ENCODE peak calls at places on chromosomes 11 and 22, in nine cellular contexts. I is lower lobe of right lung, E is body of pancreas, H is bronchial epithelial cell, Z is mammary epithelial cell, L is A549, V is type B pancreatic cell, Y is coronary artery, W is endodermal cell. U is an unnamed sample.
A peak's percentile ranks its signal among the peaks of the same experiment; 100 is the strongest.

GRCh38 chr22:29912605-29913398 is 29.8 kb downstream of the MTMR3 start:
- DNase-seq in I (no peak), E (no peak), H (peak; percentile 39), Z (peak; percentile 35), L (no peak), V (no peak), Y (no peak), W (no peak), U (no peak)

GRCh38 chr22:19930537-19931486 is 10.8 kb upstream of the COMT start:
- DNase-seq in I (peak; percentile 32), E (no peak), H (no peak), Z (no peak), L (no peak), V (no peak), Y (no peak), W (no peak), U (no peak)

GRCh38 chr11:121249039-121249663 is 43.4 kb upstream of the SC5D start:
- DNase-seq in I (no peak), E (no peak), H (peak; percentile 65), Z (peak; percentile 79), L (peak; percentile 31), V (no peak), Y (no peak), W (peak; percentile 53), U (no peak)

GRCh38 chr22:16838073-16838472 is 12.9 kb upstream of the XKR3 start:
- DNase-seq in I (no peak), E (no peak), H (no peak), Z (no peak), L (no peak), V (no peak), Y (no peak), W (no peak), U (no peak)

GRCh38 chr11:107591446-107592236 is 694 bp downstream of the ELMOD1 start:
- DNase-seq in I (no peak), E (no peak), H (no peak), Z (peak; percentile 11), L (peak; percentile 10), V (no peak), Y (no peak), W (peak; percentile 79), U (no peak)

GRCh38 chr11:111982019-111982464 is 43.2 kb upstream of the DLAT start:
- DNase-seq in I (peak; percentile 75), E (peak; percentile 93), H (peak; percentile 65), Z (peak; percentile 59), L (peak; percentile 38), V (no peak), Y (no peak), W (peak; percentile 95), U (no peak)

GRCh38 chr22:35352214-35353111 is 28.4 kb upstream of the HMOX1 start:
- DNase-seq in I (peak; percentile 92), E (peak; percentile 80), H (peak; percentile 35), Z (no peak), L (peak; percentile 30), V (no peak), Y (peak; percentile 87), W (peak; percentile 89), U (no peak)

GRCh38 chr22:41608386-41608785 is 12.5 kb downstream of the DESI1 start:
- DNase-seq in I (no peak), E (no peak), H (no peak), Z (no peak), L (no peak), V (no peak), Y (no peak), W (no peak), U (no peak)

GRCh38 chr22:39592104-39593060 is 21.8 kb downstream of the CACNA1I start:
- DNase-seq in I (no peak), E (peak; percentile 50), H (peak; percentile 54), Z (peak; percentile 56), L (peak; percentile 48), V (no peak), Y (no peak), W (peak; percentile 72), U (no peak)

GRCh38 chr22:19799322-19800190 is 39.0 kb downstream of the TBX1 start:
- DNase-seq in I (peak; percentile 41), E (no peak), H (no peak), Z (no peak), L (no peak), V (no peak), Y (no peak), W (no peak), U (peak; percentile 93)

GRCh38 chr22:46122511-46122971 is 27.8 kb upstream of the PPARA start:
- DNase-seq in I (peak; percentile 84), E (peak; percentile 71), H (no peak), Z (no peak), L (peak; percentile 76), V (no peak), Y (no peak), W (peak; percentile 89), U (peak; percentile 93)

GRCh38 chr11:70129051-70129592 is 51.0 kb downstream of the ANO1 start:
- DNase-seq in I (no peak), E (no peak), H (no peak), Z (no peak), L (no peak), V (no peak), Y (no peak), W (no peak), U (no peak)

GRCh38 chr11:124278261-124278660 is 22.1 kb downstream of the OR8G5 start:
- DNase-seq in I (no peak), E (no peak), H (no peak), Z (no peak), L (no peak), V (no peak), Y (no peak), W (no peak), U (no peak)

GRCh38 chr11:124274000-124274399 is 17.8 kb downstream of the OR8G5 start:
- DNase-seq in I (no peak), E (no peak), H (no peak), Z (no peak), L (no peak), V (no peak), Y (no peak), W (no peak), U (no peak)

GRCh38 chr11:124277207-124277606 is 21.0 kb downstream of the OR8G5 start:
- DNase-seq in I (no peak), E (no peak), H (no peak), Z (no peak), L (no peak), V (no peak), Y (no peak), W (peak; percentile 50), U (no peak)

GRCh38 chr11:124276081-124276480 is 19.9 kb downstream of the OR8G5 start:
- DNase-seq in I (no peak), E (no peak), H (no peak), Z (peak; percentile 64), L (no peak), V (no peak), Y (no peak), W (no peak), U (no peak)

GRCh38 chr11:124277809-124278208 is 21.6 kb downstream of the OR8G5 start:
- DNase-seq in I (no peak), E (no peak), H (peak; percentile 4), Z (no peak), L (no peak), V (no peak), Y (no peak), W (peak; percentile 56), U (no peak)
- TF ChIP-seq CTCF in I (no peak), E (no peak), H (no peak), Z (peak; percentile 36), L (no peak), V (peak; percentile 32), Y (no peak), W (peak; percentile 75), U (no peak)

GRCh38 chr11:84398017-84398626 is 1112.0 kb upstream of the CCDC90B start:
- DNase-seq in I (no peak), E (peak; percentile 27), H (peak; percentile 13), Z (peak; percentile 4), L (peak; percentile 4), V (no peak), Y (no peak), W (peak; percentile 62), U (no peak)
- TF ChIP-seq CTCF in I (peak; percentile 8), E (no peak), H (peak; percentile 25), Z (peak; percentile 53), L (peak; percentile 17), V (peak; percentile 55), Y (no peak), W (peak; percentile 82), U (no peak)

GRCh38 chr11:96341237-96342130 is 1.5 kb downstream of the MAML2 start:
- DNase-seq in I (peak; percentile 70), E (peak; percentile 33), H (no peak), Z (peak; percentile 46), L (no peak), V (no peak), Y (peak; percentile 78), W (peak; percentile 72), U (no peak)
- TF ChIP-seq CTCF in I (peak; percentile 59), E (no peak), H (peak; percentile 45), Z (peak; percentile 59), L (no peak), V (peak; percentile 48), Y (no peak), W (peak; percentile 50), U (peak; percentile 58)

GRCh38 chr11:40133526-40133925 is 1325.9 kb downstream of the LRRC4C start:
- DNase-seq in I (no peak), E (no peak), H (no peak), Z (no peak), L (no peak), V (no peak), Y (no peak), W (no peak), U (no peak)

GRCh38 chr11:40134820-40135219 is 1324.6 kb downstream of the LRRC4C start:
- DNase-seq in I (no peak), E (no peak), H (no peak), Z (no peak), L (no peak), V (no peak), Y (no peak), W (no peak), U (no peak)

GRCh38 chr11:40132881-40133280 is 1326.6 kb downstream of the LRRC4C start:
- DNase-seq in I (no peak), E (no peak), H (no peak), Z (no peak), L (no peak), V (no peak), Y (no peak), W (no peak), U (no peak)

GRCh38 chr11:40129276-40129675 is 1330.2 kb downstream of the LRRC4C start:
- DNase-seq in I (no peak), E (no peak), H (no peak), Z (no peak), L (no peak), V (no peak), Y (no peak), W (no peak), U (no peak)

DNA sequence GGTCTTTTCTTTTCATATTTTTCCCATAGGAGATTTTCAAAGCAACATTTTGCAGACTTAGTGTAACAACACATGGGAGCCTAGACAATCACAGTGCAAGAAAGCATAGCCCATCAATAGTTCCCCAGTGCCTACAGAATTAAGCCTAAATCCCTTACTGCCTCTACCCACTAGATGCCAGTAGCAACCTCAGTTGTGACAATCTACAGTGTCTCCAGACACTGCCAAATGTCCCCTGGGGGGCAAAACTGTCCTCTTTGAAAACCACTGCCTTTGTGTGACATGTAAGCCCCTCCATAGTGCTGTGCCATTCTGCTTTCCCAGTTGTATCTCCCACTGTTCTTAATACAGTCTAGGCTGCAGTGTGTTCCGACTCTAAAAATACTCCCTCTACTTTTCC is 1329.0 kb downstream of the LRRC4C start:
- DNase-seq in I (no peak), E (no peak), H (no peak), Z (no peak), L (no peak), V (no peak), Y (no peak), W (peak; percentile 71), U (no peak)
- TF ChIP-seq CTCF in I (no peak), E (no peak), H (no peak), Z (no peak), L (no peak), V (peak; percentile 63), Y (no peak), W (peak; percentile 78), U (no peak)

GRCh38 chr11:36408476-36409136 is 101.5 kb downstream of the TRAF6 start:
- DNase-seq in I (no peak), E (no peak), H (no peak), Z (no peak), L (no peak), V (no peak), Y (no peak), W (no peak), U (no peak)
- TF ChIP-seq CTCF in I (no peak), E (no peak), H (no peak), Z (no peak), L (no peak), V (no peak), Y (no peak), W (no peak), U (no peak)

U was measured in osteocyte.